ENCODE peak calls at places on chromosomes 6 and 20, in five cellular contexts. W, D, M, A and S are unnamed samples.

GRCh38 chr6:108518714-108519576 is 41.8 kb upstream of the FOXO3 start:
- DNase-seq in W (no peak), A (no peak), D (no peak), M (no peak), S (no peak)

GRCh38 chr20:51446656-51447055 is 95.9 kb downstream of the NFATC2 start:
- DNase-seq in A (peak), D (no peak), W (no peak), M (peak), S (no peak)

GRCh38 chr6:26240981-26241770 is 123.8 kb upstream of the BTN3A2 start:
- DNase-seq in M (peak), A (peak), W (no peak), D (no peak), S (no peak)

GRCh38 chr20:35849726-35850125 is 77.9 kb downstream of the PHF20 start:
- DNase-seq in A (no peak), D (no peak), W (no peak), M (no peak), S (no peak)

GRCh38 chr6:157428418-157429202 is 47.6 kb downstream of the ZDHHC14 start:
- DNase-seq in D (no peak), W (no peak), M (no peak), A (no peak), S (no peak)

GRCh38 chr6:21085206-21085605 is 508.3 kb upstream of the SOX4 start:
- DNase-seq in A (no peak), W (no peak), M (no peak), D (no peak), S (no peak)

GRCh38 chr6:44074383-44075136 is 52.7 kb downstream of the MRPL14 start:
- DNase-seq in M (no peak), D (peak), A (peak), W (no peak), S (peak)

GRCh38 chr6:166085498-166085897 is 82.2 kb downstream of the TBXT start:
- DNase-seq in M (no peak), W (no peak), A (no peak), D (no peak), S (no peak)

GRCh38 chr20:48238781-48239180 is 453.5 kb upstream of the SULF2 start:
- DNase-seq in A (no peak), W (peak), M (no peak), D (no peak), S (no peak)

GRCh38 chr6:85470023-85470410 is 20.1 kb downstream of the NT5E start:
- DNase-seq in D (no peak), A (peak), M (no peak), W (no peak), S (no peak)

GRCh38 chr20:23122321-23122720 is 36.2 kb upstream of the CD93 start:
- DNase-seq in W (no peak), M (no peak), A (no peak), D (no peak), S (no peak)

GRCh38 chr20:1119524-1119923 is 1.1 kb downstream of the PSMF1 start:
- DNase-seq in M (no peak), A (no peak), D (no peak), W (no peak), S (no peak)

GRCh38 chr20:7716286-7716972 is 223.8 kb downstream of the HAO1 start:
- DNase-seq in W (no peak), M (no peak), A (no peak), D (no peak), S (no peak)

GRCh38 chr6:137903933-137904821 is 37.1 kb downstream of the TNFAIP3 start:
- DNase-seq in A (peak), M (no peak), D (no peak), W (peak), S (no peak)

GRCh38 chr6:11621119-11621518 is 83.6 kb downstream of the TMEM170B start:
- DNase-seq in D (peak), A (no peak), W (no peak), M (peak), S (no peak)

GRCh38 chr20:33660035-33660684 is 2.0 kb upstream of the C20orf144 start:
- DNase-seq in D (no peak), W (no peak), A (no peak), M (peak), S (no peak)

GRCh38 chr20:38315290-38315966 is 11.5 kb downstream of the BPI start:
- DNase-seq in D (no peak), A (no peak), M (no peak), W (no peak), S (no peak)

GRCh38 chr20:57211406-57211805 is 55.0 kb downstream of the BMP7 start:
- DNase-seq in A (no peak), W (no peak), D (no peak), M (no peak), S (no peak)

GRCh38 chr6:134516582-134516981 is 198.7 kb upstream of the SGK1 start:
- DNase-seq in D (no peak), A (no peak), M (no peak), W (no peak), S (no peak)

GRCh38 chr6:168179133-168179532 is 100.1 kb upstream of the FRMD1 start:
- DNase-seq in D (no peak), W (no peak), M (no peak), A (no peak), S (no peak)

GRCh38 chr6:43471399-43471798 is 6.0 kb upstream of the TJAP1 start:
- DNase-seq in M (no peak), W (no peak), D (no peak), A (no peak), S (no peak)

GRCh38 chr20:32457476-32457986 is 99.4 kb downstream of the ASXL1 start:
- DNase-seq in D (peak), A (peak), M (peak), W (no peak), S (peak)

GRCh38 chr6:96499781-96500180 is 21.8 kb upstream of the UFL1 start:
- DNase-seq in D (no peak), M (peak), W (no peak), A (no peak), S (no peak)

GRCh38 chr6:21971540-21971939 is 325.3 kb downstream of the PRL start:
- DNase-seq in D (no peak), W (no peak), A (peak), M (no peak), S (no peak)

GRCh38 chr6:153038378-153038777 is 35.9 kb upstream of the MTRF1L start:
- DNase-seq in M (no peak), W (peak), A (peak), D (no peak), S (no peak)

GRCh38 chr20:2149507-2149906 is 47.9 kb downstream of the STK35 start:
- DNase-seq in D (no peak), A (peak), M (peak), W (no peak), S (no peak)

GRCh38 chr20:53413188-53413631 is 180.4 kb downstream of the ZNF217 start:
- DNase-seq in A (no peak), D (peak), M (no peak), W (no peak), S (peak)
- TF ChIP-seq CTCF in A (no peak), D (peak), M (peak), W (peak), S (peak)

GRCh38 chr20:16573011-16573965 is at the start of gene KIF16B:
- DNase-seq in W (no peak), M (peak), A (peak), D (peak), S (peak)
- TF ChIP-seq CTCF in W (no peak), M (peak), A (no peak), D (no peak), S (no peak)

DNA sequence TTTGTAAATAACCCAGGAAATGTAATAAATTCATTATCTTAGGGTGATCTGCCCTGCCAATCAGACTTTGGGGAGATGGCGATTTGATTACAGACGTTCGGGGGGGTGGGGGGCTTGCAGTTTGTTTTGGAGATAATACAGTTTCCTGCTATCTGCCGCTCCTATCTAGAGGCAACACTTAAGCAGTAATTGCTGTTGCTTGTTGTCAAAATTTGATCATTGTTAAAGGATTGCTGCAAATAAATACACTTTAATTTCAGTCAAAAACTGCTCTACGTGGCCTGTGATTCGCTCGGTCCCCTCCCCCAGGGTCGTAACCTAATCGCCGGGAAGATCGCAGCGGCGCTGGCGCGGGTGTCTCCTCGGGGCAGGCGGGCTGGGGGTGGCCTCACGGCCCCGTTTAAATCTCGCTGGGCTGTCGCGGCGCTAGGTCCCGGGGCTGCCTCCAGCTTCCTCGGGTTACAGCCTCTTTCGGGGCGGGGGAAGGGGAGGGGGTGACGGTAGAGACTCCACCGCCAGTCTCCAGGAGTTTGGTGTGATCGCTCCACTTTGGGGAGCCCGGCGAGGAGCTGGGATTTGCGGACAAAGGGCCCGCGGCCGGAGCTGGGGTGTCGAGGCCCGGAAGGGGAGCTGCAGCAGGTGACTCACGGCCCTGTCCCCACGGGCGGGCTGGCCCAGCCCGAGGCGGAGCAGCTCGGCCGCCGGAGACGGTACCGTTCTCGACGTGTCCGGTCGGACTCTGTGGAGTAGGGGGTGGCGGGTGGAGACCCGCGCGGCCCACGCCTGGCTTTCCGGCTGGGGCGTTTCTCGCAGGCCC is 4.1 kb downstream of the FOXC1 start:
- DNase-seq in D (peak), W (no peak), A (no peak), M (peak), S (no peak)
- TF ChIP-seq CTCF in D (no peak), W (no peak), A (no peak), M (no peak), S (no peak)

GRCh38 chr6:100260584-100260983 is 204.1 kb downstream of the SIM1 start:
- DNase-seq in M (no peak), W (no peak), D (no peak), A (peak), S (no peak)

GRCh38 chr6:100261486-100261885 is 203.2 kb downstream of the SIM1 start:
- DNase-seq in D (no peak), M (no peak), W (no peak), A (no peak), S (no peak)

GRCh38 chr6:100258752-100259151 is 206.0 kb downstream of the SIM1 start:
- DNase-seq in A (no peak), W (no peak), D (no peak), M (no peak), S (no peak)

GRCh38 chr6:100257661-100258395 is 206.9 kb downstream of the SIM1 start:
- DNase-seq in M (no peak), A (peak), D (no peak), W (no peak), S (no peak)

GRCh38 chr6:100262086-100262485 is 202.6 kb downstream of the SIM1 start:
- DNase-seq in W (no peak), A (no peak), D (no peak), M (no peak), S (no peak)
- TF ChIP-seq CTCF in W (no peak), A (no peak), D (no peak), M (no peak), S (no peak)